ENCODE peak calls at places on chromosomes 5 and 9, in eight cellular contexts. One of them, this sample, is unnamed.

GRCh38 chr9:87898151-87898550 is 15.5 kb downstream of the SPATA31E1 start:
- DNase-seq in CD8-positive, alpha-beta T cell: no peak
- DNase-seq in CD8-positive, alpha-beta memory T cell: no peak
- DNase-seq in AG04450: no peak
- DNase-seq in pancreas: no peak
- DNase-seq in HCT116: no peak
- DNase-seq in transverse colon: no peak
- DNase-seq in tibial nerve: no peak
- DNase-seq in this sample: no peak

GRCh38 chr9:19903076-19903475 is 114.2 kb upstream of the SLC24A2 start:
- DNase-seq in CD8-positive, alpha-beta T cell: no peak
- DNase-seq in CD8-positive, alpha-beta memory T cell: no peak
- DNase-seq in AG04450: no peak
- DNase-seq in pancreas: no peak
- DNase-seq in HCT116: no peak
- DNase-seq in transverse colon: no peak
- DNase-seq in tibial nerve: no peak
- DNase-seq in this sample: no peak

GRCh38 chr9:36437790-36438189 is 37.7 kb upstream of the RNF38 start:
- DNase-seq in CD8-positive, alpha-beta T cell: no peak
- DNase-seq in CD8-positive, alpha-beta memory T cell: no peak
- DNase-seq in AG04450: no peak
- DNase-seq in pancreas: no peak
- DNase-seq in HCT116: no peak
- DNase-seq in transverse colon: no peak
- DNase-seq in tibial nerve: no peak
- DNase-seq in this sample: no peak

GRCh38 chr9:98926016-98926415 is 17.7 kb upstream of the COL15A1 start:
- DNase-seq in CD8-positive, alpha-beta T cell: no peak
- DNase-seq in CD8-positive, alpha-beta memory T cell: no peak
- DNase-seq in AG04450: peak; percentile 18
- DNase-seq in pancreas: no peak
- DNase-seq in HCT116: no peak
- DNase-seq in transverse colon: no peak
- DNase-seq in tibial nerve: no peak
- DNase-seq in this sample: no peak

GRCh38 chr5:42919600-42919999 is 107.9 kb upstream of the SELENOP start:
- DNase-seq in CD8-positive, alpha-beta T cell: no peak
- DNase-seq in CD8-positive, alpha-beta memory T cell: no peak
- DNase-seq in AG04450: no peak
- DNase-seq in pancreas: no peak
- DNase-seq in HCT116: no peak
- DNase-seq in transverse colon: no peak
- DNase-seq in tibial nerve: no peak
- DNase-seq in this sample: no peak

GRCh38 chr9:85404911-85405580 is 336.7 kb downstream of the AGTPBP1 start:
- DNase-seq in CD8-positive, alpha-beta T cell: no peak
- DNase-seq in CD8-positive, alpha-beta memory T cell: no peak
- DNase-seq in AG04450: no peak
- DNase-seq in pancreas: no peak
- DNase-seq in HCT116: no peak
- DNase-seq in transverse colon: no peak
- DNase-seq in tibial nerve: no peak
- DNase-seq in this sample: no peak

GRCh38 chr9:93298498-93299417 is 114.8 kb downstream of the WNK2 start:
- DNase-seq in CD8-positive, alpha-beta T cell: no peak
- DNase-seq in CD8-positive, alpha-beta memory T cell: no peak
- DNase-seq in AG04450: no peak
- DNase-seq in pancreas: no peak
- DNase-seq in HCT116: no peak
- DNase-seq in transverse colon: no peak
- DNase-seq in tibial nerve: no peak
- DNase-seq in this sample: peak; percentile 51

GRCh38 chr5:175523292-175523691 is 44.9 kb downstream of the SFXN1 start:
- DNase-seq in CD8-positive, alpha-beta T cell: no peak
- DNase-seq in CD8-positive, alpha-beta memory T cell: no peak
- DNase-seq in AG04450: no peak
- DNase-seq in pancreas: no peak
- DNase-seq in HCT116: no peak
- DNase-seq in transverse colon: no peak
- DNase-seq in tibial nerve: no peak
- DNase-seq in this sample: no peak

GRCh38 chr5:158619083-158619788 is 480.5 kb downstream of the EBF1 start:
- DNase-seq in CD8-positive, alpha-beta T cell: no peak
- DNase-seq in CD8-positive, alpha-beta memory T cell: no peak
- DNase-seq in AG04450: no peak
- DNase-seq in pancreas: no peak
- DNase-seq in HCT116: no peak
- DNase-seq in transverse colon: no peak
- DNase-seq in tibial nerve: no peak
- DNase-seq in this sample: no peak

GRCh38 chr9:70902171-70902570 is 219.2 kb downstream of the TRPM3 start:
- DNase-seq in CD8-positive, alpha-beta T cell: no peak
- DNase-seq in CD8-positive, alpha-beta memory T cell: no peak
- DNase-seq in AG04450: no peak
- DNase-seq in pancreas: no peak
- DNase-seq in HCT116: no peak
- DNase-seq in transverse colon: no peak
- DNase-seq in tibial nerve: no peak
- DNase-seq in this sample: no peak

GRCh38 chr5:180259260-180259611 is 32.6 kb downstream of the MAPK9 start:
- DNase-seq in CD8-positive, alpha-beta T cell: no peak
- DNase-seq in CD8-positive, alpha-beta memory T cell: no peak
- DNase-seq in AG04450: no peak
- DNase-seq in pancreas: no peak
- DNase-seq in HCT116: no peak
- DNase-seq in transverse colon: no peak
- DNase-seq in tibial nerve: no peak
- DNase-seq in this sample: no peak
- H3K9me3 ChIP-seq in CD8-positive, alpha-beta T cell: peaks cover 58% of the 10 kb centered on the region
- H3K9me3 ChIP-seq in CD8-positive, alpha-beta memory T cell: peaks cover 60% of the 10 kb centered on the region
- H3K9me3 ChIP-seq in AG04450: peaks cover 66% of the 10 kb centered on the region
- H3K9me3 ChIP-seq in pancreas: no peaks in the 10 kb centered on the region
- H3K9me3 ChIP-seq in HCT116: peaks cover 72% of the 10 kb centered on the region
- H3K9me3 ChIP-seq in transverse colon: peaks cover 91% of the 10 kb centered on the region
- H3K9me3 ChIP-seq in tibial nerve: peaks cover 21% of the 10 kb centered on the region
- H3K9me3 ChIP-seq in this sample: peaks cover 70% of the 10 kb centered on the region

GRCh38 chr5:174446988-174447387 is 277.4 kb upstream of the MSX2 start:
- DNase-seq in CD8-positive, alpha-beta T cell: no peak
- DNase-seq in CD8-positive, alpha-beta memory T cell: no peak
- DNase-seq in AG04450: no peak
- DNase-seq in pancreas: no peak
- DNase-seq in HCT116: no peak
- DNase-seq in transverse colon: no peak
- DNase-seq in tibial nerve: no peak
- DNase-seq in this sample: no peak

GRCh38 chr5:174444791-174445190 is 279.6 kb upstream of the MSX2 start:
- DNase-seq in CD8-positive, alpha-beta T cell: no peak
- DNase-seq in CD8-positive, alpha-beta memory T cell: no peak
- DNase-seq in AG04450: no peak
- DNase-seq in pancreas: no peak
- DNase-seq in HCT116: no peak
- DNase-seq in transverse colon: no peak
- DNase-seq in tibial nerve: no peak
- DNase-seq in this sample: no peak

GRCh38 chr5:174446446-174446845 is 277.9 kb upstream of the MSX2 start:
- DNase-seq in CD8-positive, alpha-beta T cell: no peak
- DNase-seq in CD8-positive, alpha-beta memory T cell: no peak
- DNase-seq in AG04450: no peak
- DNase-seq in pancreas: no peak
- DNase-seq in HCT116: no peak
- DNase-seq in transverse colon: no peak
- DNase-seq in tibial nerve: no peak
- DNase-seq in this sample: no peak

GRCh38 chr5:174448041-174448440 is 276.3 kb upstream of the MSX2 start:
- DNase-seq in CD8-positive, alpha-beta T cell: no peak
- DNase-seq in CD8-positive, alpha-beta memory T cell: no peak
- DNase-seq in AG04450: no peak
- DNase-seq in pancreas: no peak
- DNase-seq in HCT116: no peak
- DNase-seq in transverse colon: no peak
- DNase-seq in tibial nerve: no peak
- DNase-seq in this sample: no peak

DNA sequence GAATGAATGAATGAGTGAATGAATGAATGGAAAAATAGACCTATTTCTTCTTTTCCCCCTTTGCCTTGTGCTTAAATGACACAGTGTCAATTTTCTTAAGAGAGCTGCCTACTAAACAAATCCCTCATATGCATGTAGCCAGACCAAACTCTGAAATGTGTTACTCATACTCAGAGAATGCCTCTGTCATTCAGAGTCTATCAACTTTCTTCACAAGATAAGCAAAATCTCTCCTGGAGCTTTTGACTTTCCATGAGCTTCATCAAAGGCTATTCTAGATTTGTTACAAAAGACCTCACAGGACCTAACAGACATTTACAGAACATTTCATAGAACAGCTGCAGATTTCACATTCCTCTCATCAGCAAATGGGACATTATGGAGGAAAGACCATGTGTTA is 275.7 kb upstream of the MSX2 start:
- DNase-seq in CD8-positive, alpha-beta T cell: no peak
- DNase-seq in CD8-positive, alpha-beta memory T cell: no peak
- DNase-seq in AG04450: no peak
- DNase-seq in pancreas: no peak
- DNase-seq in HCT116: no peak
- DNase-seq in transverse colon: no peak
- DNase-seq in tibial nerve: no peak
- DNase-seq in this sample: no peak
- H3K27ac ChIP-seq in CD8-positive, alpha-beta T cell: no peak overlapping the region
- H3K27ac ChIP-seq in CD8-positive, alpha-beta memory T cell: no peak overlapping the region
- H3K27ac ChIP-seq in AG04450: no peak overlapping the region
- H3K27ac ChIP-seq in pancreas: no peak overlapping the region
- H3K27ac ChIP-seq in HCT116: no peak overlapping the region
- H3K27ac ChIP-seq in transverse colon: no peak overlapping the region
- H3K27ac ChIP-seq in tibial nerve: no peak overlapping the region
- H3K27ac ChIP-seq in this sample: no peak overlapping the region

DNA sequence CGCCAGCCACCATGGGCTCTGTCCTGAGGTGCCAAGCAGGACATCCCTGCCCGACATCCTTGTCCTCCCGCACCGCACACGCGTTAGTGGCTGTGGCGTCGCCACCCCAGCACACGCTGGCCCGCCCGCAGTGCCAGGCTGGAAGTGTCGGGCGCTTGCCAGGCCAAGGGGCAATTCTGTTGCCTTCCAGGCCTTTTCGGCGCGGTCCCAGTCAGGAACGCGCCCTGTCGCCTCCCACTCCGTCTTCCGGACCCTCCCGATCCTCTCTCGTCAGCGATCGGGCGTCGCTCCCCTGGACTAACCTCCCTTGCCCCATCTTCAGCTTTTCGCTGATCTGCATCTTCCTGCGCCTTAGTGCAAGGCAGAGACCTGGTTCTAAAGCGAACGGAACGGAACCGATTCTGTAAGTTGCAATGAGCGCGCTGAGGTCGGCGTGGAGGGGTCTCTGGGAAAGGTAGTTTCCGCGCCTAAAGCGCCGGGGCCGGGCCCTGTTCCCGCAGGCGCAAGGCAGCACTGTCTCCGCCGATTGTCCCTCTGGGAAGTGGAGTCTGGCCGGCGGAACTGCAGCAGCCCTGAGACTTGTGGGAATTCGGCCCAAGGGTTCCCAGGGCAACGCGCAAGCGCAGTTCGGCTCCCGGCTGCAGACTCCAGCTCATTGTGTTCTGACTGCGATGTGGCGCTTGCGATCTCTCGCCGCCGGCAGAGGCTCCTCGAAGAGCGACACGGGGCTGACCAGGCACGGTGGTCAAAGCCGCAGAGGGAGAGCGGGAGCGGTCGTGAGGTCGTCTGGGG is at the start of gene ZNF454:
- DNase-seq in CD8-positive, alpha-beta T cell: no peak
- DNase-seq in CD8-positive, alpha-beta memory T cell: no peak
- DNase-seq in AG04450: peak; percentile 38
- DNase-seq in pancreas: peak; percentile 96
- DNase-seq in HCT116: no peak
- DNase-seq in transverse colon: peak; percentile 82
- DNase-seq in tibial nerve: peak; percentile 62
- DNase-seq in this sample: peak; percentile 94
- H3K9me3 ChIP-seq in CD8-positive, alpha-beta T cell: peaks cover 25% of the 10 kb centered on the region
- H3K9me3 ChIP-seq in CD8-positive, alpha-beta memory T cell: peaks cover 25% of the 10 kb centered on the region
- H3K9me3 ChIP-seq in AG04450: peaks cover 81% of the 10 kb centered on the region
- H3K9me3 ChIP-seq in pancreas: no peaks in the 10 kb centered on the region
- H3K9me3 ChIP-seq in HCT116: peaks cover 21% of the 10 kb centered on the region
- H3K9me3 ChIP-seq in transverse colon: peaks cover 32% of the 10 kb centered on the region
- H3K9me3 ChIP-seq in tibial nerve: peaks cover 12% of the 10 kb centered on the region
- H3K9me3 ChIP-seq in this sample: peaks cover 21% of the 10 kb centered on the region

DNA sequence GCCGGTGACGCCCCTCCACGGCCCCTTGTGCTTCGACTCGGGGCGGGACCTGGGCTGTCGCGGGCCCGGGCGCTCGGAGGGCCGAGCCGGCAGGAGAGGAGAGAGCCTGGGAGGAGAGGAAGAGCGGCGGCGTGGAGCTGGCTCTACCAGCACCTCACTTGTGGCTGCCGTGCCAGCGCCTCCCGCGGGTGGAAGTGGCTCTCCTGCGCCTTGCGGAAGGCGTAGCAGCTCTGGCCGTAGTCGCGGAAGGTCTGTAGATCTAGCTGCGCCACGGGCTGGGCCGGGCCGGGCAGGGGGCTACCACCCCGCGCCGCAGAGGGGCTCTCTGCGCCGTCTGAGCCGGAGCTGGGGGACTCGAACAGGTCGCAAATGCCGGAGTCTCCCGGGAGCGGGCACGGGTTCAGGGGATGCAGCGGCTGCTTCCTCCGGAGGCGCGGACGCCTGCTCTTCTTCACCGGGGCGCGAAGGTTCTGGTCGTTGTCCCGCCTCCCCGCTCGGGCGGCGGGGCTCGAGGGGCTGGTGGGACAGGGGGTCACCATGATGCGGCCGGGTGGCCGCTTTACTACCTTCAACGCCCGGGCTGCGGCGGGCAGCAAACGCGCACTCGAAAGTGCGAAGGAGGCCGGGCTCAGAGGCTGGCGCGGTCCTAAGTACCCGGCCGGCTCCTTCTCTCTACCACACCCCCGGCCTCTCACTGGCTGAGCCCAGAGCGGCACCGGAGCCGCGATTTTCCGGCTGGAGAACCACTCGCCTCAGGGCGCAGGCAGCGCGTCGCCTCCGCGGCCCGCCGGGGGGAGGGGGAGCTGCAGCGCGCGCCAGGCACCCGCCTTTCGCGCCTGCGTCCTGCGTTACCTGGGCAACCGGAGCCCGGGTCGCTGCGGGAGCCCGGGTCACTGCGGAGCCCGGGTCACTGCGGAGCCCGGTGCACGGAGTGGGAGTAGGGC is at the start of gene CCNO:
- DNase-seq in CD8-positive, alpha-beta T cell: no peak
- DNase-seq in CD8-positive, alpha-beta memory T cell: peak; percentile 44
- DNase-seq in AG04450: no peak
- DNase-seq in pancreas: peak; percentile 89
- DNase-seq in HCT116: peak; percentile 70
- DNase-seq in transverse colon: peak; percentile 80
- DNase-seq in tibial nerve: no peak
- DNase-seq in this sample: no peak
- H3K27ac ChIP-seq in CD8-positive, alpha-beta T cell: no peak within 1 kb of the TSS
- H3K27ac ChIP-seq in CD8-positive, alpha-beta memory T cell: no peak within 1 kb of the TSS
- H3K27ac ChIP-seq in AG04450: no peak within 1 kb of the TSS
- H3K27ac ChIP-seq in pancreas: peak within 1 kb of the TSS; percentile 90
- H3K27ac ChIP-seq in HCT116: peak within 1 kb of the TSS; percentile 88
- H3K27ac ChIP-seq in transverse colon: peak within 1 kb of the TSS; percentile 75
- H3K27ac ChIP-seq in tibial nerve: no peak within 1 kb of the TSS
- H3K27ac ChIP-seq in this sample: no peak within 1 kb of the TSS

DNA sequence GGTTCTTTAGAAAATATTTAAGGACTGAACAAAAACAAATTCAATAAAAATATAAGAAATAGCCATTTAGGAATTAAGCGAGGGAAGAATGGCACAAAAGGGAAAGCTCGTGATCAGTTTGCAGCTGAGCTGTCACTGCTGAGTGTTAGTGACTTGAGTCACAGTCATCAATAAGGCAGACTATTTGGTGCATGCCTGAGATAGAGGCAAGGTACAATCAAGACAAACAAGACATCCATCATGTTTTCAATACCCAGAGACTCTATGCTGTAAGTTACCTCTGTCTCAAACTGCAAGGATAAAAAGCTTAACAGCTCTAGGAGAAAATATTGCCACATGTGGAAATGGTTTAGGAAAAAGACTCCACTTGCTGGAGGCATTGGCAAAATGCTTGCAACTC is 426.4 kb upstream of the TYRP1 start:
- DNase-seq in CD8-positive, alpha-beta T cell: no peak
- DNase-seq in CD8-positive, alpha-beta memory T cell: no peak
- DNase-seq in AG04450: no peak
- DNase-seq in pancreas: no peak
- DNase-seq in HCT116: no peak
- DNase-seq in transverse colon: no peak
- DNase-seq in tibial nerve: no peak
- DNase-seq in this sample: no peak
- H3K9me3 ChIP-seq in CD8-positive, alpha-beta T cell: no peaks in the 10 kb centered on the region
- H3K9me3 ChIP-seq in CD8-positive, alpha-beta memory T cell: no peaks in the 10 kb centered on the region
- H3K9me3 ChIP-seq in AG04450: no peaks in the 10 kb centered on the region
- H3K9me3 ChIP-seq in pancreas: no peaks in the 10 kb centered on the region
- H3K9me3 ChIP-seq in HCT116: peaks cover 17% of the 10 kb centered on the region
- H3K9me3 ChIP-seq in transverse colon: no peaks in the 10 kb centered on the region
- H3K9me3 ChIP-seq in tibial nerve: no peaks in the 10 kb centered on the region
- H3K9me3 ChIP-seq in this sample: no peaks in the 10 kb centered on the region